ENCODE peak calls at places on chromosomes 16 and 17, in eight cellular contexts. P is stomach, W is HepG2, E is K562, D is GM12891, M is vagina, V is prostate gland, Q is transverse colon. K is an unnamed sample.

GRCh38 chr16:83744521-83744981 is 63.2 kb upstream of the HSBP1 start:
- DNase-seq in P (no peak), W (no peak), E (no peak), D (no peak), M (no peak), V (no peak), Q (peak), K (peak)

GRCh38 chr16:72794319-72794718 is 253.6 kb downstream of the ZFHX3 start:
- DNase-seq in P (no peak), W (no peak), E (no peak), D (no peak), M (no peak), V (no peak), Q (no peak), K (no peak)

GRCh38 chr16:13936596-13937081 is 16.7 kb downstream of the ERCC4 start:
- DNase-seq in P (no peak), W (peak), E (no peak), D (no peak), M (no peak), V (peak), Q (no peak), K (no peak)

GRCh38 chr16:83713597-83713996 is 94.2 kb upstream of the HSBP1 start:
- DNase-seq in P (no peak), W (no peak), E (peak), D (no peak), M (no peak), V (no peak), Q (no peak), K (no peak)

GRCh38 chr16:29824589-29825144 is 4.4 kb downstream of the MVP start:
- DNase-seq in P (no peak), W (no peak), E (no peak), D (no peak), M (no peak), V (no peak), Q (no peak), K (no peak)

GRCh38 chr17:6752068-6752909 is 3.6 kb upstream of the XAF1 start:
- DNase-seq in P (no peak), W (peak), E (no peak), D (no peak), M (no peak), V (no peak), Q (peak), K (peak)

GRCh38 chr17:27975146-27976011 is 67.1 kb upstream of the NLK start:
- DNase-seq in P (no peak), W (no peak), E (no peak), D (no peak), M (no peak), V (no peak), Q (no peak), K (no peak)

GRCh38 chr17:51255673-51256072 is 4.2 kb downstream of the MBTD1 start:
- DNase-seq in P (no peak), W (no peak), E (no peak), D (no peak), M (no peak), V (no peak), Q (no peak), K (no peak)

GRCh38 chr16:31016018-31016417 is 5.6 kb upstream of the STX1B start:
- DNase-seq in P (no peak), W (peak), E (no peak), D (no peak), M (no peak), V (no peak), Q (no peak), K (no peak)

GRCh38 chr16:83903739-83904138 is 4.8 kb downstream of the MLYCD start:
- DNase-seq in P (no peak), W (no peak), E (no peak), D (no peak), M (no peak), V (no peak), Q (peak), K (peak)

GRCh38 chr17:59846391-59847165 is 46.2 kb downstream of the TUBD1 start:
- DNase-seq in P (peak), W (peak), E (no peak), D (peak), M (no peak), V (peak), Q (peak), K (peak)

GRCh38 chr16:10866196-10866976 is 10.6 kb upstream of the CIITA start:
- DNase-seq in P (no peak), W (no peak), E (no peak), D (no peak), M (no peak), V (no peak), Q (no peak), K (no peak)

GRCh38 chr16:49608095-49608494 is 234.5 kb downstream of the C16orf78 start:
- DNase-seq in P (no peak), W (no peak), E (no peak), D (no peak), M (peak), V (no peak), Q (no peak), K (no peak)

GRCh38 chr17:80316431-80316830 is 55.8 kb downstream of the RNF213 start:
- DNase-seq in P (no peak), W (no peak), E (no peak), D (no peak), M (no peak), V (no peak), Q (no peak), K (no peak)

GRCh38 chr17:65230040-65230439 is 92.9 kb downstream of the RGS9 start:
- DNase-seq in P (no peak), W (no peak), E (peak), D (no peak), M (no peak), V (no peak), Q (no peak), K (no peak)

GRCh38 chr16:66524601-66525164 is 25.2 kb downstream of the TK2 start:
- DNase-seq in P (no peak), W (no peak), E (peak), D (peak), M (no peak), V (no peak), Q (peak), K (no peak)

GRCh38 chr17:71213936-71214335 is 906.9 kb upstream of the SOX9 start:
- DNase-seq in P (no peak), W (no peak), E (no peak), D (no peak), M (no peak), V (no peak), Q (no peak), K (no peak)

GRCh38 chr17:17712268-17712924 is 31.1 kb downstream of the RAI1 start:
- DNase-seq in P (no peak), W (no peak), E (no peak), D (peak), M (no peak), V (no peak), Q (no peak), K (no peak)

GRCh38 chr16:56971768-56972043 is 10.0 kb downstream of the CETP start:
- DNase-seq in P (no peak), W (no peak), E (no peak), D (no peak), M (no peak), V (no peak), Q (no peak), K (no peak)

GRCh38 chr17:39175695-39176093 is 9.7 kb upstream of the ARL5C start:
- DNase-seq in P (no peak), W (no peak), E (peak), D (no peak), M (no peak), V (no peak), Q (no peak), K (no peak)

GRCh38 chr16:56262148-56262878 is 71.0 kb downstream of the GNAO1 start:
- DNase-seq in P (no peak), W (no peak), E (peak), D (no peak), M (no peak), V (no peak), Q (peak), K (peak)

GRCh38 chr16:58331024-58331707 is 36.3 kb upstream of the PRSS54 start:
- DNase-seq in P (no peak), W (no peak), E (peak), D (no peak), M (no peak), V (no peak), Q (no peak), K (no peak)

GRCh38 chr16:79792952-79793351 is 192.4 kb upstream of the MAF start:
- DNase-seq in P (no peak), W (no peak), E (no peak), D (no peak), M (no peak), V (no peak), Q (peak), K (no peak)

GRCh38 chr16:86396918-86397317 is 113.4 kb upstream of the FOXF1 start:
- DNase-seq in P (no peak), W (no peak), E (no peak), D (no peak), M (no peak), V (peak), Q (peak), K (peak)

GRCh38 chr17:2391597-2392251 is 9.1 kb downstream of the MNT start:
- DNase-seq in P (no peak), W (no peak), E (no peak), D (no peak), M (no peak), V (no peak), Q (no peak), K (no peak)
- TF ChIP-seq POLR2A in P (no peak), W (no peak), E (no peak), D (peak), M (no peak), V (no peak), Q (no peak), K (no peak)

GRCh38 chr16:1308036-1308976 is 1.1 kb upstream of the UBE2I start:
- DNase-seq in P (no peak), W (peak), E (peak), D (no peak), M (no peak), V (no peak), Q (peak), K (no peak)
- TF ChIP-seq POLR2AphosphoS5 in P (no peak), W (peak), E (peak), D (no peak), M (no peak), V (no peak), Q (no peak), K (no peak)

GRCh38 chr17:82458130-82458884 is at the start of gene NARF:
- DNase-seq in P (peak), W (peak), E (peak), D (peak), M (no peak), V (peak), Q (peak), K (peak)
- TF ChIP-seq POLR2A in P (peak), W (peak), E (peak), D (peak), M (peak), V (peak), Q (peak), K (peak)

DNA sequence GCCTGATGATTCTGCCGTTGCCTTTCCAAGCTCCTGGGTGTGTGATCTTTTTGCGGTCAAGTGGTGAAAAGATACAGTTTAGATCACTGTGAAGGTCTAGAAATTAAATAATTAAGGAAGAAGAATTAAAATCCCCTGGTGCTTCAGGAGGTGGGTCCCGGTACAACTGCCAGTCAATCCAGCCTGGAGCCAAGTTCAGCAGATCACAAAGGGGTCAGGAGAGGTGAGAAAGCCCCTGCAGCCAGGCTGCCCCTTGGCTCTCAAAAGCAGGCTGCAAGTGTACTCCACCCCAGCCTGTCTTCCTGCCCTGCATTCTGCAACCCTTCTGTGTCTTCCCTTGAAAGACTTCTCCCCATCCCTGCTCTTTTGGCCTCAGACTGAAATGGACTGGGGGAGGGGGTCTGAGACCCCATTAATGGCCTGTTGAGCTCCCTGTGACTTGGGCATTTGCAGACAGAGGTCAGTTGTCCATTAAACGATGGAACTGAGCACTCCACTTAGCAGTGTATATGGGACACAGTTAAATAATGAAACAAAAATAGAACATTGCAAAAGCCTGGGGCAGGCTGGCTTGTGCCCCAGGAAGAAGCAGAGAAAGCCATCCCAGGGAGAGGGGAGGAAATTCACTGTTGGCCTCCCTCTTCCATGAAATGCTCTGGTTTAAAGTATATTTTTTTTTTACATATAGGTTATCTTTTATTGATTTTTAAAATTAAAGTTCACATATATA is 15.1 kb downstream of the CACNG5 start:
- DNase-seq in P (no peak), W (no peak), E (no peak), D (no peak), M (peak), V (no peak), Q (no peak), K (no peak)
- TF ChIP-seq POLR2AphosphoS5 in P (no peak), W (no peak), E (no peak), D (no peak), M (no peak), V (no peak), Q (no peak), K (no peak)

DNA sequence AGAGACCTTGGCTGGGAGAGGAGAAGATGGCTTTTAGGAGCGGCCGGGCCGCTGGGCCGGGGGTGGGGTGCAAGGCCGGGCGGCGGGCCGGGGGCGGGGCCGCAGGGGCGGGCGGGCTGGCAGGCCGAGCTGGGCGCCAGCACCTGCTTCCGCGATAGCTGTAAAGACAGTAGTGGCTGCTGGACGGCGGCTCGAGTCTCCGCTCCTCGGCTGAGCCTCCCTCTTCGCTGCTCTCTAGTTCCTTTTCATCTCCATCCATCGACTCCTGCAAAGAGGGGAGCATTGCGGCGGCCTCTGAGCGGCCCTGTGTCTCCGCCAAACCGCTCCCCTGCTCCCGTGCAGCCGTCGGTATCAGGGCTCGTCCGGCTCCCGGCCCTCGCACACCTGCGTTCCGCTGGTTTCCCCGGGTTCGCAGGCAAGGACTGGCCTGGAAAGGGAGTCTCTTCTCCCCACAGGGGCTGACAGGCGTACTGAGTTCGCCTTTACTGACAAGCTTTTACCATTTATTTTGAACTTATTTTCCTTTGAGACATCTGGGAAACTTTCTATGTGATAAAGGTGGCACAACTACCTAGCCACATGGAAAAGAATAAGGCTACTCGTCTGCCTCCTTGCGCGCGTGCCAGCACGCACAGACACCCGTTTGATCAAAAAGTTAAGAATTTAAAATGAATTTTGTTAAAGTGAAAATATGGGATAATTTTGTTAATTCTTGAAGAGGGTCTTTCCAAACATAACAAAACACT is at the start of gene C17orf75:
- DNase-seq in P (peak), W (peak), E (peak), D (peak), M (no peak), V (peak), Q (peak), K (peak)
- TF ChIP-seq POLR2A in P (no peak), W (peak), E (peak), D (peak), M (no peak), V (peak), Q (peak), K (no peak)

DNA sequence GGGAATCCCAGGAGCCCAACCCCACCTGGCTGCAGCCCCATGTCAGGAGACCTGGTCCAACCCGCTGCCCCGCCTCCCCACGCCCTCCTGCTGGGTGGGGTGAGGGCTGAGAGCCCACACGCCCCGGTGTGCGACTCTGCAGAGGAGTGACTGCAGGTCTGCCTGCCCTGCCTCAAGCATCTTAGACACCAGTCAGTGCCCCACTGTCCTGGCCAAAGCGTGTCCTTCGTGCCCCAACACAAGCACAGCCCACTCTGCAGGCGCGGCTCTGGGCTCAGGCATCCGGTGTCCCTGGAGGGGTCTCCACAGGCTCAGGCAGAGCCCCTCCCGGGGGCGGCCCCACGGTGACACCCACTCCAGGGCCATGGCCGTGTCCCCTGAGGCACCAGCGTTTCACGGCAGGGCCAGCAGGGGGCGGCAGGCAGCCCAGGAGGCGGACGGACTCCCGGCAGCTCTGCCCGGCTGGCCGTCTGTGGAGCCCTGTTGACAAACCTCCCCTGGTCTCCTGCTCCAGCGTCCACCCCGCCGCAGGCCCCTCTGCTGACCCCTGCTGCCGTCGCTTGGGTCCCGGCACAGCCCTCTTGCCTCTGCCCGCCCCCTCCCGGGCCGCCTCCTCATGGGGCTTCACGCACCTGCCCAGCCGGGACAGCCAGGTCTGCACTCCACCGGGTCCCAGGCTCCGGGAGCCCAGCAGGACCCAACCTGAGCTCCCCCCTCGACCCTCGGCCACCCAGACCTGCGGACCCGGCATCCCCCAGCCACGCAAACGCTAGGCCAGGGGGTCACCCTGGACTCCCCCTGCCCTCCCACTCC is 8.6 kb upstream of the UBE2I start:
- DNase-seq in P (peak), W (peak), E (peak), D (peak), M (no peak), V (peak), Q (peak), K (no peak)
- TF ChIP-seq POLR2AphosphoS5 in P (no peak), W (no peak), E (no peak), D (no peak), M (no peak), V (no peak), Q (no peak), K (no peak)

GRCh38 chr17:40443196-40443987 is at the start of gene IGFBP4:
- DNase-seq in P (peak), W (peak), E (peak), D (peak), M (no peak), V (peak), Q (peak), K (peak)
- TF ChIP-seq POLR2A in P (no peak), W (peak), E (peak), D (no peak), M (peak), V (peak), Q (peak), K (no peak)

DNA sequence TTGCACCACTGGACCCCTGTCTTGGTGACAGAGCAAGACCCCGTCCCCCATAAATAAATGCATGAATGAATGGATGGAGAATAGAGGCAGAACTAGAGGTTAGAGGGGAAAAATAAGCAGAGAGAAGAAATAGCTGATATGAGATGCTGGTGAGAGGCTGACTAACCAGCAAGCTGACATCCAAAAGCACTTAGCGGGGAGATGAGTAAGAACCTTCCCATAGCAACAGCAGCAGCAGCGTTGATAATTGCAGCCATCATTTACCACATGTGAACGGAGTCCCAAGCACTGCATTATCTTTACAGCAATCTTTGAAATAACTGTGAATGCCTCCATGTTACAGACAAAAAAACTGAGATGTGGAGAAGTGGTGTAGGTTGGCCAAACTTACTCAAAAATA is 777.3 kb upstream of the EEF2KMT start:
- DNase-seq in P (no peak), W (no peak), E (no peak), D (no peak), M (no peak), V (no peak), Q (no peak), K (no peak)
- TF ChIP-seq POLR2AphosphoS5 in P (no peak), W (no peak), E (no peak), D (no peak), M (no peak), V (no peak), Q (no peak), K (no peak)

DNA sequence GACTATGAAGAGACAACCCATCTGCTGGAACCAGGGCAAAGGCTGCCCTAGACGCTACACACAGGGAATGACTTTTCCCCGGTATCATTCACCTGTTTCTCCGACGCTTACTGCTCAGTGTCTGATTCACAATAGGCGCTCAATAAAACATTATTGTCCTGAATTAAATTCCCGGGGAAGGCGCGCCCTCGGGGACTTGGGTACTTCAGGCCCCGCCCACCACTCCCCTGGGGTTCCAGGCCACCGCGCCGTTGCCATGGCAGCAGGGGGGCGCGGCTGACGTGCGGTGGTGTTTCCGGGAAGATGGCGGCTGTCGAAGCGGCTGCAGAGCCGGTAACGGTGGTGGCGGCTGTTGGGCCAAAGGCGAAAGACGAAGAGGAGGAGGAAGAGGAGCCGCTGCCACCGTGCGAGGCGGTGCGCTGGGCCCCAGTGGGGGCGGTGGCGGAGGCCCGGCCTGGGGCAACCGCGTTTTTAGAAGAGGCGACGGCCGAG is at the start of gene RUNDC1:
- DNase-seq in P (peak), W (peak), E (peak), D (peak), M (no peak), V (peak), Q (peak), K (peak)
- TF ChIP-seq POLR2A in P (peak), W (peak), E (no peak), D (no peak), M (no peak), V (peak), Q (peak), K (peak)